ENCODE peak calls at places on chromosome 15, in five cellular contexts. One of them, this sample, is unnamed.

GRCh38 chr15:43514241-43515057 is 3.0 kb upstream of the MAP1A start:
- DNase-seq in stomach: no peak
- DNase-seq in ELF-1: peak; percentile 64
- DNase-seq in non-pigmented ciliary epithelial cell: no peak
- DNase-seq in AG08395: no peak
- DNase-seq in this sample: peak; percentile 65

GRCh38 chr15:38128389-38128788 is 124.2 kb upstream of the SPRED1 start:
- DNase-seq in stomach: no peak
- DNase-seq in ELF-1: no peak
- DNase-seq in non-pigmented ciliary epithelial cell: no peak
- DNase-seq in AG08395: peak; percentile 9
- DNase-seq in this sample: no peak

GRCh38 chr15:26294062-26294689 is 431.0 kb upstream of the ATP10A start:
- DNase-seq in stomach: no peak
- DNase-seq in ELF-1: peak; percentile 67
- DNase-seq in non-pigmented ciliary epithelial cell: no peak
- DNase-seq in AG08395: no peak
- DNase-seq in this sample: no peak

GRCh38 chr15:26555898-26556297 is 217.0 kb downstream of the GABRB3 start:
- DNase-seq in stomach: no peak
- DNase-seq in ELF-1: no peak
- DNase-seq in non-pigmented ciliary epithelial cell: no peak
- DNase-seq in AG08395: no peak
- DNase-seq in this sample: no peak

GRCh38 chr15:68650901-68651709 is 72.3 kb downstream of the CORO2B start:
- DNase-seq in stomach: peak; percentile 61
- DNase-seq in ELF-1: peak; percentile 92
- DNase-seq in non-pigmented ciliary epithelial cell: no peak
- DNase-seq in AG08395: no peak
- DNase-seq in this sample: peak; percentile 30

GRCh38 chr15:66702770-66703539 is 919 bp downstream of the SMAD6 start:
- DNase-seq in stomach: peak; percentile 36
- DNase-seq in ELF-1: peak; percentile 50
- DNase-seq in non-pigmented ciliary epithelial cell: no peak
- DNase-seq in AG08395: no peak
- DNase-seq in this sample: no peak

GRCh38 chr15:48345516-48345915 is 14.3 kb downstream of the DUT start:
- DNase-seq in stomach: no peak
- DNase-seq in ELF-1: no peak
- DNase-seq in non-pigmented ciliary epithelial cell: no peak
- DNase-seq in AG08395: no peak
- DNase-seq in this sample: no peak

GRCh38 chr15:90814193-90814811 is 54.1 kb upstream of the FURIN start:
- DNase-seq in stomach: peak; percentile 35
- DNase-seq in ELF-1: no peak
- DNase-seq in non-pigmented ciliary epithelial cell: no peak
- DNase-seq in AG08395: no peak
- DNase-seq in this sample: no peak

GRCh38 chr15:36335659-36336058 is 243.8 kb upstream of the CDIN1 start:
- DNase-seq in stomach: no peak
- DNase-seq in ELF-1: no peak
- DNase-seq in non-pigmented ciliary epithelial cell: no peak
- DNase-seq in AG08395: no peak
- DNase-seq in this sample: no peak

GRCh38 chr15:101133751-101134261 is 118.0 kb downstream of the CHSY1 start:
- DNase-seq in stomach: no peak
- DNase-seq in ELF-1: peak; percentile 77
- DNase-seq in non-pigmented ciliary epithelial cell: no peak
- DNase-seq in AG08395: no peak
- DNase-seq in this sample: no peak

GRCh38 chr15:72902245-72902928 is 118.8 kb upstream of the ADPGK start:
- DNase-seq in stomach: peak; percentile 32
- DNase-seq in ELF-1: peak; percentile 51
- DNase-seq in non-pigmented ciliary epithelial cell: no peak
- DNase-seq in AG08395: peak; percentile 67
- DNase-seq in this sample: no peak